ENCODE peak calls at places on chromosomes 12 and 14, in ten cellular contexts. E is transverse colon; V is sigmoid colon; N is heart left ventricle; Z is lung; R is uterus; S is CD4-positive, alpha-beta T cell; Q is Peyer's patch; G is keratinocyte; J is CD8-positive, alpha-beta T cell. Y is an unnamed sample. For H3K27me3 and H3K9me3, the result is how much of the 10 kb centered on the place peaks cover.

GRCh38 chr14:73988065-73988464 is 31.0 kb downstream of the ENTPD5 start:
- DNase-seq in E (no peak), V (no peak), N (no peak), Z (no peak), R (no peak), S (no peak), Q (no peak), G (no peak), J (no peak), Y (no peak)

GRCh38 chr12:89977356-89978185 is 268.9 kb upstream of the ATP2B1 start:
- DNase-seq in E (no peak), V (no peak), N (no peak), Z (no peak), R (no peak), S (no peak), Q (no peak), G (no peak), J (no peak), Y (no peak)

GRCh38 chr12:118874698-118875548 is 106.4 kb upstream of the SRRM4 start:
- DNase-seq in E (no peak), V (no peak), N (no peak), Z (no peak), R (no peak), S (no peak), Q (no peak), G (no peak), J (no peak), Y (no peak)

GRCh38 chr12:75878382-75878720 is 153.2 kb downstream of the PHLDA1 start:
- DNase-seq in E (no peak), V (no peak), N (no peak), Z (no peak), R (no peak), S (no peak), Q (no peak), G (peak), J (no peak), Y (no peak)

GRCh38 chr14:36646664-36647416 is 14.8 kb upstream of the PAX9 start:
- DNase-seq in E (no peak), V (no peak), N (no peak), Z (no peak), R (no peak), S (no peak), Q (no peak), G (no peak), J (no peak), Y (no peak)

GRCh38 chr12:109535863-109536250 is 37.4 kb downstream of the MMAB start:
- DNase-seq in E (no peak), V (no peak), N (no peak), Z (no peak), R (no peak), S (no peak), Q (no peak), G (no peak), J (no peak), Y (no peak)

GRCh38 chr12:115932073-115932472 is 345.4 kb downstream of the MED13L start:
- DNase-seq in E (no peak), V (no peak), N (no peak), Z (no peak), R (no peak), S (no peak), Q (no peak), G (no peak), J (no peak), Y (peak)

GRCh38 chr12:99529966-99530365 is 117.6 kb upstream of the GARIN6 start:
- DNase-seq in E (no peak), V (no peak), N (no peak), Z (no peak), R (no peak), S (no peak), Q (no peak), G (no peak), J (no peak), Y (no peak)

GRCh38 chr12:66449531-66449930 is 147.2 kb downstream of the HELB start:
- DNase-seq in E (no peak), V (no peak), N (no peak), Z (no peak), R (no peak), S (no peak), Q (no peak), G (peak), J (no peak), Y (no peak)

GRCh38 chr12:69783365-69783764 is 41.7 kb upstream of the MYRFL start:
- DNase-seq in E (no peak), V (no peak), N (no peak), Z (no peak), R (no peak), S (no peak), Q (no peak), G (no peak), J (no peak), Y (no peak)

GRCh38 chr12:69779928-69780327 is 41.3 kb downstream of the RAB3IP start:
- DNase-seq in E (no peak), V (no peak), N (no peak), Z (no peak), R (no peak), S (no peak), Q (no peak), G (no peak), J (no peak), Y (no peak)
- TF ChIP-seq CTCF in E (no peak), V (no peak), N (no peak), Z (no peak), R (no peak), S (no peak), Q (no peak), G (peak), J (no peak), Y (no peak)

GRCh38 chr12:52539821-52540173 is 13.1 kb downstream of the KRT71 start:
- DNase-seq in E (no peak), V (no peak), N (no peak), Z (no peak), R (no peak), S (no peak), Q (no peak), G (no peak), J (no peak), Y (no peak)

GRCh38 chr12:52541709-52542108 is 11.2 kb downstream of the KRT71 start:
- DNase-seq in E (no peak), V (no peak), N (no peak), Z (no peak), R (no peak), S (no peak), Q (no peak), G (no peak), J (no peak), Y (no peak)

GRCh38 chr12:52537101-52537500 is 15.8 kb downstream of the KRT71 start:
- DNase-seq in E (no peak), V (no peak), N (no peak), Z (no peak), R (no peak), S (no peak), Q (no peak), G (no peak), J (no peak), Y (no peak)

GRCh38 chr12:52540531-52540930 is 12.4 kb downstream of the KRT71 start:
- DNase-seq in E (no peak), V (no peak), N (no peak), Z (no peak), R (no peak), S (no peak), Q (no peak), G (no peak), J (no peak), Y (no peak)

GRCh38 chr12:52539024-52539820 is 13.7 kb downstream of the KRT71 start:
- DNase-seq in E (no peak), V (no peak), N (no peak), Z (no peak), R (no peak), S (no peak), Q (no peak), G (no peak), J (no peak), Y (no peak)
- H3K27me3 ChIP-seq in E (under half), V (under half), N (under half), Z (under half), R (under half), S (under half), Q (under half), G (under half), J (under half), Y (under half)

DNA sequence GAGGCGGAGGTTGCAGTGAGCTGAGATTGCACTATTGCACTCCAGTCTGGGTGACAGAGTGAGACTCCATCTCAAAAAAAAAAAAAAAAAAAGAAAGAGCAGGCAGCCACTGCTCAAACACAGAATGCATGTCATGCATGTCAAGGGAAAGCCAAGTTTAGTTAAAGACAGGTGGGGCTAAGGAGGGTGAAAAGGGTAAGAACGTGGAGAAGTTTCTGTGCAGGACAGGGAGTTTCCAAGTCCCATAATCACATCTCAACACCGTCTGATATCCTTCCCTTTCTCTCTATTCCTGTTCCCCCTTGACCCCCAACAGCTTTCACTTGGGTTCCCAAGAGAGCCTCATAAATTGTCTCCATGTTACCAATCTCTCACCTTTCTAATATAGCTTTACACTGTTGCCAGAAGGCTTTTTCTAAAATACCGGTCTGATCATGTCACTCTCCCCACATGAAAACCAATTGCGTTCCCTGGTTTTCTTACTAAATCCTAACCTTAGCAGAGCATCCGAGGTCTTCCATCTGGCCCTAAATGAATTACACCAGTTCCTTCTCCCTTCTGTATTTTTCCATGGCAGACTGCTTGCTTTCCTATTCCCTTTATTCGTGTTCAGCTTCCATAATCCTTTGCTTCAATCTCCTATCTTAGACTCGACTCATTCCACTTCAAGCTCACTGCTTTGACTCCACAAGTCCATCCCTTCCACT is 37.0 kb downstream of the LIMA1 start:
- DNase-seq in E (no peak), V (no peak), N (no peak), Z (no peak), R (no peak), S (no peak), Q (no peak), G (no peak), J (no peak), Y (no peak)
- H3K9me3 ChIP-seq in E (under half), V (under half), N (under half), Z (under half), R (under half), S (under half), Q (under half), G (under half), J (under half), Y (under half)

GRCh38 chr12:64796205-64796845 is 28.1 kb upstream of the TBC1D30 start:
- DNase-seq in E (peak), V (no peak), N (peak), Z (peak), R (peak), S (peak), Q (peak), G (peak), J (peak), Y (no peak)
- TF ChIP-seq CTCF in E (peak), V (peak), N (peak), Z (peak), R (peak), S (peak), Q (peak), G (peak), J (peak), Y (peak)

GRCh38 chr14:44944107-44944506 is 17.6 kb downstream of the KLHL28 start:
- DNase-seq in E (no peak), V (no peak), N (no peak), Z (no peak), R (no peak), S (no peak), Q (no peak), G (no peak), J (no peak), Y (no peak)

GRCh38 chr14:44941591-44941990 is 20.2 kb downstream of the KLHL28 start:
- DNase-seq in E (no peak), V (no peak), N (no peak), Z (no peak), R (no peak), S (no peak), Q (no peak), G (no peak), J (no peak), Y (no peak)

GRCh38 chr14:44942436-44942835 is 19.3 kb downstream of the KLHL28 start:
- DNase-seq in E (no peak), V (no peak), N (no peak), Z (no peak), R (no peak), S (no peak), Q (no peak), G (no peak), J (no peak), Y (no peak)

GRCh38 chr14:44940944-44941343 is 20.8 kb downstream of the KLHL28 start:
- DNase-seq in E (no peak), V (no peak), N (no peak), Z (no peak), R (no peak), S (no peak), Q (no peak), G (no peak), J (no peak), Y (no peak)

GRCh38 chr14:44945264-44945663 is 16.5 kb downstream of the KLHL28 start:
- DNase-seq in E (no peak), V (no peak), N (no peak), Z (no peak), R (no peak), S (no peak), Q (no peak), G (no peak), J (no peak), Y (no peak)
- H3K27me3 ChIP-seq in E (under half), V (under half), N (under half), Z (under half), R (under half), S (under half), Q (under half), G (under half), J (under half), Y (under half)

GRCh38 chr14:87995500-87996275 is 2.7 kb upstream of the GALC start:
- DNase-seq in E (no peak), V (no peak), N (no peak), Z (no peak), R (no peak), S (no peak), Q (no peak), G (no peak), J (no peak), Y (no peak)

GRCh38 chr14:88002421-88002820 is 2.5 kb upstream of the GPR65 start:
- DNase-seq in E (no peak), V (no peak), N (no peak), Z (no peak), R (no peak), S (no peak), Q (peak), G (no peak), J (no peak), Y (no peak)

GRCh38 chr14:87996276-87996592 is 3.3 kb upstream of the GALC start:
- DNase-seq in E (no peak), V (no peak), N (no peak), Z (no peak), R (no peak), S (no peak), Q (no peak), G (no peak), J (no peak), Y (no peak)

GRCh38 chr14:87998414-87998813 is 5.4 kb upstream of the GALC start:
- DNase-seq in E (no peak), V (no peak), N (no peak), Z (no peak), R (no peak), S (no peak), Q (no peak), G (no peak), J (no peak), Y (no peak)

GRCh38 chr14:87999282-87999681 is 5.7 kb upstream of the GPR65 start:
- DNase-seq in E (no peak), V (no peak), N (no peak), Z (no peak), R (no peak), S (no peak), Q (no peak), G (no peak), J (no peak), Y (no peak)
- H3K9me3 ChIP-seq in E (under half), V (under half), N (under half), Z (under half), R (under half), S (under half), Q (under half), G (under half), J (under half), Y (under half)